ENCODE peak calls at places on chromosomes 2 and 18, in five cellular contexts. H is H1, F is HepG2, D is HCT116, O is K562. Y is an unnamed sample.

GRCh38 chr18:25446972-25447371 is 95.0 kb upstream of the ZNF521 start:
- DNase-seq in O (no peak), F (no peak), D (no peak), H (no peak), Y (no peak)

GRCh38 chr2:177231270-177231669 is 18.7 kb downstream of the HNRNPA3 start:
- DNase-seq in H (no peak), D (no peak), F (no peak), O (no peak), Y (no peak)

GRCh38 chr2:124267821-124268220 is 242.7 kb downstream of the CNTNAP5 start:
- DNase-seq in H (no peak), O (no peak), D (no peak), F (no peak), Y (no peak)

GRCh38 chr2:45748239-45748638 is 96.8 kb downstream of the PRKCE start:
- DNase-seq in F (no peak), H (no peak), D (no peak), O (no peak), Y (no peak)

GRCh38 chr2:241788135-241788534 is 11.5 kb downstream of the GAL3ST2 start:
- DNase-seq in H (no peak), F (no peak), O (no peak), D (no peak), Y (no peak)

GRCh38 chr18:3453540-3454364 is 3.8 kb downstream of the TGIF1 start:
- DNase-seq in F (peak), D (no peak), O (no peak), H (no peak), Y (no peak)

GRCh38 chr2:64462940-64463339 is 9.0 kb downstream of the LGALSL start:
- DNase-seq in O (no peak), H (no peak), F (no peak), D (no peak), Y (no peak)

GRCh38 chr2:127398239-127398590 is 10.4 kb upstream of the MAP3K2 start:
- DNase-seq in O (peak), F (peak), D (peak), H (no peak), Y (no peak)

GRCh38 chr18:24398515-24398914 is 891 bp upstream of the OSBPL1A start:
- DNase-seq in O (no peak), H (no peak), F (no peak), D (peak), Y (no peak)

GRCh38 chr2:85843543-85843942 is 45.2 kb downstream of the ST3GAL5 start:
- DNase-seq in H (peak), D (no peak), F (no peak), O (peak), Y (no peak)

GRCh38 chr2:239309398-239310245 is 91.2 kb downstream of the HDAC4 start:
- DNase-seq in O (no peak), D (no peak), H (peak), F (no peak), Y (no peak)

GRCh38 chr2:69784228-69784627 is 42.3 kb downstream of the ANXA4 start:
- DNase-seq in O (no peak), F (no peak), H (no peak), D (no peak), Y (no peak)

GRCh38 chr2:143513081-143513480 is 383.9 kb downstream of the ARHGAP15 start:
- DNase-seq in O (peak), D (peak), H (peak), F (peak), Y (peak)

GRCh38 chr2:177211148-177211547 is 1.4 kb upstream of the HNRNPA3 start:
- DNase-seq in H (no peak), O (no peak), D (no peak), F (no peak), Y (no peak)

GRCh38 chr2:215833531-215834162 is 179.7 kb downstream of the MREG start:
- DNase-seq in H (no peak), D (peak), O (peak), F (peak), Y (no peak)

DNA sequence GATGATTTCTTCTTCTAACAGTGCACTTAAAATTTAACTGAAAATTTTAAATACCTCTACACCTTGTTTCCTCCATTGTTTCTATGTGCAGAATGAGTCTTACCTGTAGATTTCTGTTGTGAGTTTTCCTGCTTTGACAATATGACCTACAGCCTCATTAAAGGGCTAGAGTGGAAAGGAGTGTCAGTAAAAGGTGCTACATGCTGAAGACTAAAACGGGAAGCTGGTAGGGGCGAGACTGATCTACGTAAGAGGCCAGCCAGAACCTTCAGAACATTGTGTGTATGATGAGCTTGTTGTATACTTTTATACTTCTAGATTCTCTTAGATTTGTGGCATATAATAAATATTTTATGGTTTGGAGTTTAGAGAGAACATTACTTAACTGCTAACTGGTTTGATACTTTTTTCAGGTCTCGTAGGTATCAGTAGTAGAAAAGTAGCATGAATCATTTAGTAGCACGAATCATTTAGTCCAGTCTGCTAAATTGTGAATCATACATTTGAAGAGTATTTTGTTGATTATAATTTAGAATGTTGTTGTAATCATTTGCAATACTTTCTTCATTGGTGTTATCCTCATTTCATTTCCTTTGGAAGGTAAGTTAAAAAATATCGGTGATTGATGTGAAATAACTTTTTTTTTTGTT is 14.3 kb downstream of the INSIG2 start:
- DNase-seq in F (no peak), O (no peak), D (no peak), H (no peak), Y (no peak)
- TF ChIP-seq SIN3A in F (no peak), O (no peak), D (no peak), H (no peak), Y (no peak)

GRCh38 chr2:84481702-84482101 is 22.6 kb upstream of the SUCLG1 start:
- DNase-seq in O (no peak), H (no peak), D (no peak), F (no peak), Y (no peak)
- TF ChIP-seq RAD21 in O (no peak), H (no peak), D (no peak), F (no peak), Y (no peak)

GRCh38 chr2:10658041-10658913 is 31.5 kb downstream of the NOL10 start:
- DNase-seq in F (no peak), O (no peak), H (no peak), D (peak), Y (no peak)
- TF ChIP-seq CEBPB in F (no peak), O (no peak), H (no peak), D (no peak), Y (no peak)

GRCh38 chr18:55018602-55019001 is 59.3 kb upstream of the CCDC68 start:
- DNase-seq in F (no peak), H (no peak), O (no peak), D (no peak), Y (no peak)

GRCh38 chr18:55024568-55024967 is 65.3 kb upstream of the CCDC68 start:
- DNase-seq in H (no peak), D (no peak), O (no peak), F (no peak), Y (no peak)
- TF ChIP-seq SIN3A in H (no peak), D (no peak), O (no peak), F (no peak), Y (no peak)

GRCh38 chr2:17813742-17814458 is 2.4 kb upstream of the MSGN1 start:
- DNase-seq in D (no peak), F (no peak), O (no peak), H (no peak), Y (peak)
- TF ChIP-seq RAD21 in D (no peak), F (no peak), O (no peak), H (no peak), Y (peak)

DNA sequence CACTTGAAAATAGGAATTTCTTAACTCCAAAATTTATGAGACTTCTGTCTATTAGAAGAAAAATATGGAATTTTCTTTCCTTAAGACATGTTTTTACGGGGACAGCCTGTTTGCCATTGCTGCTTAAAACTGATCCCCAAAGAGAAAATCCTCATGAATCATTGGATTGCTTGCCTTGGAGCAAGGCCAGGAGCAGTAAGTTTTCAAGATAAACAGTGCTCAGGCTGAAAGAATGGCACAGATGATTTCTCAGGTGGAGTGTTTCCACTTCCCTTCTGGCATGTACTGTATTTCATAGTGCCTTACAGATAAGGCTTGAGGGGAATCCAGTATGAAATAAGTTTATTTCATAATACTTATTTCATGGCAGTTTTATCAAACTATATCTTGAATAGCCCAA is 74.3 kb upstream of the MMADHC start:
- DNase-seq in F (no peak), D (no peak), H (no peak), O (no peak), Y (no peak)
- TF ChIP-seq CEBPB in F (no peak), D (no peak), H (no peak), O (no peak), Y (no peak)

GRCh38 chr2:98459776-98460175 is 15.1 kb downstream of the INPP4A start:
- DNase-seq in D (no peak), H (no peak), O (no peak), F (no peak), Y (no peak)

GRCh38 chr2:98463551-98463971 is 18.9 kb downstream of the INPP4A start:
- DNase-seq in H (no peak), D (no peak), F (no peak), O (no peak), Y (no peak)

GRCh38 chr2:98460573-98461560 is 16.2 kb downstream of the INPP4A start:
- DNase-seq in O (no peak), F (no peak), H (no peak), D (no peak), Y (peak)

GRCh38 chr2:98463081-98463481 is 18.4 kb downstream of the INPP4A start:
- DNase-seq in D (no peak), F (no peak), H (no peak), O (no peak), Y (no peak)

GRCh38 chr2:98461650-98462049 is 17.0 kb downstream of the INPP4A start:
- DNase-seq in H (no peak), D (no peak), F (no peak), O (no peak), Y (no peak)
- TF ChIP-seq SIN3A in H (no peak), D (no peak), F (no peak), O (no peak), Y (no peak)

GRCh38 chr2:152465541-152465940 is 130.6 kb downstream of the FMNL2 start:
- DNase-seq in F (no peak), O (no peak), D (no peak), H (no peak), Y (no peak)

GRCh38 chr2:152466925-152467676 is 132.1 kb downstream of the FMNL2 start:
- DNase-seq in F (no peak), O (no peak), H (peak), D (no peak), Y (peak)

GRCh38 chr2:152467677-152468406 is 132.9 kb downstream of the FMNL2 start:
- DNase-seq in F (no peak), D (no peak), O (no peak), H (peak), Y (peak)

GRCh38 chr2:152464853-152465470 is 130.0 kb downstream of the FMNL2 start:
- DNase-seq in F (no peak), O (no peak), D (no peak), H (no peak), Y (no peak)

DNA sequence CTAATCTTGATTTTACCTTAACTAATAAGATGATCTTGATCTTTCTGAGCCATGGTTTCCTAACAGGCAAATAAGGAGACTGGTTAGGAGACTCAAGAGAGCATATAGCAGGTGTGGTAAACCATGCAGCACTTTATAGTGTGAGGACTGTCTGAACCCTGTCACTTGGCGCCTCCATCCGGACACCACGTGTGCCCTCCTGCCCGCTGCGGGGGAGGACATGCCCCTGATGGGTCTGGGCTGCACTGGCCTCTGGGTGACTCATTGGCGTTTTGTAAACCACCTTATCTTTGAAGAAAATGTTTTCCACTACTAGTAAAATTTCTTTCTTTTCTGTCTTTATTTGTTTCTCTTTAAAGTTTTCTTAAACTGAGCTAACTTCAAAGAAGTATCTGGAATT is 131.1 kb downstream of the FMNL2 start:
- DNase-seq in O (peak), H (no peak), D (no peak), F (no peak), Y (peak)
- TF ChIP-seq RAD21 in O (no peak), H (peak), D (peak), F (no peak), Y (peak)

DNA sequence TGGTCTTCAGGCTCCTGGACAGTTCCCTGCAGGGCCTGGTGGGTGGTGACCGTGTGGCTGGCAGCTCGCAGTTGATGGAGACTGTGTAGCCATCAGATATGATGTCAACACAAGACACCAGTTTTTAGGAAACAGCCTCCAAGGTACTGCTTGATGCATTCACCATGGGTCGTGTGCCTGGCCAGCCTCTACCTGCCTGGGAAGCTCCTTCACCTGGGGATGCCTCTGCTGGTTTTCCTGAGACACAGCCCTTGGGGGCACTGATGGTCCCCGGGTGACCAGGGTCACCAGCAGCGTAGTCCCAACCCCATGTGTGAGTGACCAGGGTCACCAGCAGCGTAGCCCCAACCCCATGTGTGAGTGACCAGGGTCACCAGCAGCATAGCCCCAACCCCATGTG is 33.6 kb upstream of the KCNG2 start:
- DNase-seq in H (no peak), O (no peak), D (no peak), F (no peak), Y (no peak)
- TF ChIP-seq CEBPB in H (no peak), O (no peak), D (no peak), F (no peak), Y (no peak)

Y was measured in GM12878.